ENCODE peak calls at places on chromosomes 6 and 20, in seven cellular contexts. C is osteoblast, R is WERI-Rb-1, P is breast epithelium, F is fibroblast of mammary gland, T is GM06990, G is suprapubic skin. V is an unnamed sample.

GRCh38 chr6:111952821-111953535 is 79.7 kb upstream of the FYN start:
- DNase-seq in T (no peak), C (no peak), P (no peak), R (no peak), F (peak; percentile 78), G (no peak), V (peak; percentile 87)

GRCh38 chr6:104956663-104957294 is at the start of gene LIN28B:
- DNase-seq in F (no peak), T (no peak), G (no peak), R (no peak), P (no peak), C (no peak), V (no peak)

GRCh38 chr6:12811519-12811918 is 95.0 kb downstream of the PHACTR1 start:
- DNase-seq in T (no peak), C (no peak), P (no peak), R (no peak), G (no peak), F (no peak), V (no peak)

GRCh38 chr6:168216741-168217140 is 102.8 kb downstream of the DACT2 start:
- DNase-seq in T (no peak), F (no peak), R (no peak), P (no peak), C (no peak), G (no peak), V (no peak)

GRCh38 chr6:145548941-145549652 is 186.2 kb downstream of the EPM2A start:
- DNase-seq in F (no peak), T (no peak), G (no peak), P (no peak), R (no peak), C (no peak), V (no peak)

GRCh38 chr20:34316191-34316814 is 13.1 kb upstream of the AHCY start:
- DNase-seq in G (no peak), P (no peak), C (no peak), R (no peak), F (peak; percentile 67), T (no peak), V (peak; percentile 83)

GRCh38 chr6:88047510-88048150 is at the start of gene SPACA1:
- DNase-seq in F (no peak), G (no peak), C (no peak), P (no peak), R (no peak), T (no peak), V (no peak)

GRCh38 chr6:30213999-30214982 is 1.1 kb upstream of the TRIM26 start:
- DNase-seq in G (peak; percentile 94), R (peak; percentile 87), F (peak; percentile 64), P (peak; percentile 87), T (peak; percentile 89), C (peak; percentile 89), V (peak; percentile 69)

GRCh38 chr6:28969129-28969528 is 36.0 kb downstream of the ZNF311 start:
- DNase-seq in R (no peak), G (no peak), F (no peak), C (no peak), T (no peak), P (no peak), V (no peak)

GRCh38 chr6:21915707-21916399 is 322.3 kb downstream of the SOX4 start:
- DNase-seq in P (no peak), G (no peak), R (no peak), T (no peak), C (peak; percentile 78), F (peak; percentile 35), V (peak; percentile 61)

GRCh38 chr6:116073765-116074450 is 13.2 kb upstream of the FRK start:
- DNase-seq in T (no peak), P (no peak), F (peak; percentile 74), G (no peak), C (no peak), R (no peak), V (peak; percentile 88)

GRCh38 chr20:33481431-33481941 is 8.4 kb upstream of the CBFA2T2 start:
- DNase-seq in P (no peak), F (no peak), R (no peak), G (no peak), C (no peak), T (no peak), V (no peak)

GRCh38 chr6:138162104-138162946 is 586 bp downstream of the ARFGEF3 start:
- DNase-seq in R (no peak), C (peak; percentile 91), P (peak; percentile 57), F (no peak), T (no peak), G (no peak), V (peak; percentile 3)

GRCh38 chr6:135090819-135091218 is 36.2 kb upstream of the HBS1L start:
- DNase-seq in T (no peak), G (no peak), R (peak; percentile 18), F (no peak), C (no peak), P (no peak), V (no peak)

GRCh38 chr6:135088232-135088760 is 33.7 kb upstream of the HBS1L start:
- DNase-seq in G (no peak), P (no peak), C (no peak), R (no peak), T (no peak), F (no peak), V (no peak)

GRCh38 chr6:135087803-135088202 is 33.2 kb upstream of the HBS1L start:
- DNase-seq in R (no peak), P (no peak), G (no peak), C (no peak), T (no peak), F (peak; percentile 10), V (no peak)

GRCh38 chr6:135089901-135090300 is 35.3 kb upstream of the HBS1L start:
- DNase-seq in T (no peak), P (no peak), F (no peak), G (no peak), R (peak; percentile 52), C (no peak), V (no peak)

DNA sequence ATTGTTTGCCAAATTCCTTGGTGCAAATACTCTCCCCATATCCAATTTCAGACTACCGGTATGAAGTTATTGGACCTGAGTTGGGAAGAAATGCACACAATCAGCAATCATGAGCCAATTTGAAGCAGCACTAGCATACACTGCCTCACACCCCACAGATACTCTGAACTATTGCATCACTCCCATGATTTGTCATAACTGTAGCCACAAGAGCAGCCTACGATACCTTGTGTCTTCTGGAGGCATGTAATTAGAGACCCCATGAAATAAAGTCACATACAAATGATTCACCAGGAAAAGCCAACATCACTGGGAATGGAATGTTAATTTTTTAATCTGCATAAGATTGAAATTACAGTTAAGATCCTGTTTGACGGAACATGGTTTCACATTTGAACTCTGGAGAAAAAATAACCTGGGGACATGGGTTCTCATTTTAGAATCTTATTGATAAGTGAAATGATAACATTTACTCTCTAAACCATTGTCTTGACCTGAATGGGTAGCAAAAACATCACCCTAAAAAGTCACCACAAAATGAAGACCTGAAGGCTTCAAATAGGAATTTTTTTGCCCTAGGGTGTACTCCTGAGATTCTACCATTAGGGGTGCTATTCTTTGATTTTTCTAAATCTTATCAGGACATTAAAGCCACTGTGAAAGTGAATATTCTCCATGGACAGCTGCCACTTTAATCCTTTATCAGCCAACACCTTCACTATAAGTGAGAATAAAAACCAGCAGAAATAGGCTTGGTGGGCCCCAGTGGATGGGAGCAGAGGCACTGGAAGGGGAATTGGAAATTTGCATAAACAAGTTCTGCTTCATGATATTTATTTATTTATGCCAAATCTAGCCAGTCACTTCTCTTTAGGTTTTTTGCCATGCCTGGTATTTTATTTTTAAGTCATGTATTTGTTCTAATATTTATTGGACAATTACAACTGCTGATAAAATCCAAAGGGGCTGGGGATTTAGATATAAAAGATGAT is 34.5 kb upstream of the HBS1L start:
- DNase-seq in G (no peak), T (peak; percentile 56), R (no peak), C (no peak), P (no peak), F (peak; percentile 85), V (peak; percentile 81)
- TF ChIP-seq CTCF in G (no peak), T (peak; percentile 41), R (peak; percentile 17), C (peak; percentile 70), P (no peak), F (peak; percentile 56), V (peak; percentile 28)

DNA sequence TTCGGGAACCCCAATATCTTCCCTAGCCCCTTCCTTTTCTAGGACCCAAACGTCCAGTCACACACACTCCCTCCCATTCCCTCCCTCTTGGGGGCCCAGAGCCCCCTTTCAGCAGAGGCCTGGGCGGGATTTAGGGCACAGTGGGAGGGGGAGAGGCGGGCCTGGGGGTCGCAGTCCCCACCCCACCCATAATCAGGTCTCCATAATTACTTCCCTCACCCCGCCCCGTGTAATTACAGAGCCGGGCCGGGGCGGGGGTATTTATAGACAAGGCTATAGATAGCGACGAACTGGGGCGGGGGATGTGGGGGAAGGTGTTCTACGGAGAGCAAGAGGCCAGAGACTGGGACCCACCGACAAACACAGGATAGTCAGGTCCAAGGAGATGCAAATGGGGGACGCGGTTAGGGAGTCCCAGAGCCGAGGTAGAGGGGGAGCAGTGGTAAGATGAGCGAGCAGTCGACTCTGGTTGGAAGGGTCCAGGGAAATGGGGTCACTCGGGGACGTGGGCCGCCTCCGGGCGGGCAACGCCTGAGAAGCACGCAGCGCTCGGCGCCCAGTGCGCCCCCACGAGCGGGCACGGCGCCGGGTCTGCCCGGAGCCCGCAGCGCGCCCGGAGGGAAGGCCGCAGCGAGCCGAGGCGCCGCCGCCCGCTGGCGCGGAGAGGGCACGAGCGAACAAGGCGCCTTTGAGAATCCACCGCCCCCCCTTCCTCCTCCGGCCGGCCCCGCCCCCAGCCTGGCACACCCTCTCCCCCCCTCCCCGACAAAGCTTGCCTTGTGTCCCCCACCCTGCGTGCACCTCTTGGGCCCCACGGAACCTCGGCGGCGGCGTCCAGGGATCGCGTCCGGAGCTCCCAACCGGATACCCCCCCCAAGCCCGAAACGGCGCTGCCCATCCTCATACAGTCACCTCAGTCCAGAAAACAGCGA is 670 bp upstream of the COL11A2 start:
- DNase-seq in G (no peak), F (no peak), C (peak; percentile 92), R (peak; percentile 74), P (no peak), T (no peak), V (peak; percentile 13)
- H3K4me3 ChIP-seq in G (peak overlapping the region; percentile 50), F (peak overlapping the region; percentile 20), C (peak overlapping the region; percentile 56), R (peak overlapping the region; percentile 72), P (peak overlapping the region; percentile 26), T (no peak overlapping the region), V (peak overlapping the region; percentile 37)

DNA sequence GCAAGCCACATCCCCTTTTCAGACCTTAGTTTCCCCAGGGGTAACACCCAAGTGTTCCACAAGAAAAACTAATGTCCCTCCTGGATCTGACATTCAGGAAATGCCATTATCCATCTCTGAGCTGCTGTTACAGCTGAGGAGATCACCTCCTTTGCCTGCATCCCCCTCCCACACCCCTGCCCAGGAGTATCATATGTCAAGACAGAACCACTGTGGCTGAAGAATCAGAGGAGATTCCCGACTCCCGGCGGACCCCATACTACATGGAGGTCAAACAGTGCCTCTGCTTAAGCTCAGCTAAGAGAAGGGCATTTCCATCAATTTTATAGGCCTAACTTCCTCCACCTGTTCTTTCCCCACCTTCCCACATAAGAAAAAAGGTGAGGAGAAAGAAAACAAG is 36.8 kb upstream of the LRFN2 start:
- DNase-seq in T (no peak), R (no peak), G (no peak), P (no peak), C (no peak), F (no peak), V (no peak)
- TF ChIP-seq CTCF in T (no peak), R (no peak), G (no peak), P (no peak), C (no peak), F (no peak), V (no peak)

DNA sequence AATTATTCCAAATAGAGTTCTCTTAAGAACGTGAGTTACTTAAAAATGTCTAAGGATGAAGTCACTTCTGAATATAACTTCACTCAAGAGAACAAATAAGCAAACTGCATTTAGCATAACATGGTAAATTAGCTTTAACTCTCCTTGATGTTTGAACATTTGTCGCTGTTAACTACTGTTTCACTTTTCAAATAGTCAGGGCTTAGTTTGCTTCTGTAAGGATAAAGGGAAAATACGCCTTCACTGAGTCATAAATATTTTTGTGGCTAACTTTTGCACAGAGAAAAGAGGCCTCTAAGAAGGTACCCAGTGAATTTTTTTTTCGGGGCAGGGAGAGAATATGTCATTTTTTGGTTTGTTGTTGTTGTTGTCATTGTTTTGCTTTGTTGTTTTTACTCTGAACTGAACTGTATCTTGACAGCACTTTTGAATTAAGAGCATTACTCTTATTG is 8.1 kb downstream of the PTPN1 start:
- DNase-seq in G (no peak), F (peak; percentile 61), T (no peak), P (no peak), C (no peak), R (no peak), V (peak; percentile 42)
- H3K4me3 ChIP-seq in G (no peak overlapping the region), F (no peak overlapping the region), T (peak overlapping the region; percentile 50), P (no peak overlapping the region), C (peak overlapping the region; percentile 50), R (no peak overlapping the region), V (no peak overlapping the region)

V was measured in epithelial cell of esophagus.